ENCODE peak calls at places on chromosomes 11 and 22, in six cellular contexts. K is AG04450, Z is upper lobe of left lung, U is body of pancreas, G is neuronal stem cell, O is neural progenitor cell. D is an unnamed sample.
A peak's percentile ranks its signal among the peaks of the same experiment; 100 is the strongest.

GRCh38 chr11:132103006-132103405 is 732.6 kb downstream of the NTM start:
- DNase-seq in Z (no peak), O (no peak), U (no peak), K (no peak), G (no peak), D (no peak)

GRCh38 chr22:46088541-46089311 is 61.6 kb upstream of the PPARA start:
- DNase-seq in U (peak; percentile 73), O (no peak), K (no peak), G (no peak), Z (peak; percentile 62), D (no peak)

GRCh38 chr22:46084943-46085830 is 65.1 kb upstream of the PPARA start:
- DNase-seq in Z (peak; percentile 90), O (no peak), U (peak; percentile 92), G (no peak), K (no peak), D (no peak)

GRCh38 chr11:100625041-100625440 is 62.0 kb upstream of the ARHGAP42 start:
- DNase-seq in O (no peak), Z (no peak), K (no peak), G (no peak), U (no peak), D (peak; percentile 12)

GRCh38 chr11:112625816-112626215 is 335.4 kb upstream of the NCAM1 start:
- DNase-seq in O (peak; percentile 56), U (no peak), G (no peak), K (no peak), Z (no peak), D (peak; percentile 44)

GRCh38 chr22:25183959-25184619 is 15.6 kb upstream of the CRYBB3 start:
- DNase-seq in Z (no peak), G (no peak), O (no peak), K (no peak), U (no peak), D (no peak)

GRCh38 chr11:109511598-109511997 is 89.6 kb downstream of the C11orf87 start:
- DNase-seq in U (no peak), Z (no peak), G (no peak), K (no peak), O (no peak), D (peak; percentile 34)

GRCh38 chr11:3834349-3835099 is 6.2 kb downstream of the RHOG start:
- DNase-seq in U (peak; percentile 62), Z (no peak), G (no peak), O (no peak), K (no peak), D (no peak)

GRCh38 chr11:47688101-47688500 is 27.1 kb downstream of the AGBL2 start:
- DNase-seq in G (no peak), K (no peak), Z (no peak), U (no peak), O (no peak), D (no peak)

GRCh38 chr22:11613898-11614755 is 3913.9 kb upstream of the OR11H1 start:
- DNase-seq in G (no peak), O (no peak), U (no peak), K (no peak), Z (no peak), D (no peak)

GRCh38 chr11:33931032-33931431 is 39.2 kb upstream of the LMO2 start:
- DNase-seq in O (no peak), G (no peak), Z (no peak), U (no peak), K (no peak), D (no peak)

GRCh38 chr11:44171518-44171917 is 76.0 kb downstream of the EXT2 start:
- DNase-seq in G (no peak), Z (no peak), O (no peak), U (no peak), K (no peak), D (no peak)

GRCh38 chr11:111310088-111310487 is 11.7 kb downstream of the POU2AF3 start:
- DNase-seq in U (no peak), O (no peak), Z (no peak), G (no peak), K (no peak), D (peak; percentile 20)

GRCh38 chr11:100581318-100581717 is 105.8 kb upstream of the ARHGAP42 start:
- DNase-seq in O (no peak), Z (no peak), G (no peak), K (no peak), U (peak; percentile 22), D (no peak)

GRCh38 chr22:42116848-42117424 is 13.7 kb downstream of the CYP2D6 start:
- DNase-seq in K (no peak), G (no peak), U (no peak), O (peak; percentile 32), Z (no peak), D (no peak)

GRCh38 chr11:90555477-90555876 is 332.6 kb upstream of the CHORDC1 start:
- DNase-seq in G (no peak), O (no peak), K (no peak), U (no peak), Z (no peak), D (no peak)

GRCh38 chr11:70144262-70144661 is 58.8 kb upstream of the FADD start:
- DNase-seq in O (no peak), Z (no peak), K (no peak), U (no peak), G (no peak), D (no peak)

GRCh38 chr22:22709719-22710445 is 65.5 kb downstream of the GGTLC2 start:
- DNase-seq in G (no peak), Z (no peak), K (no peak), O (peak; percentile 67), U (no peak), D (no peak)

GRCh38 chr11:75815345-75815983 is 454 bp downstream of the UVRAG start:
- DNase-seq in G (no peak), U (peak; percentile 54), Z (no peak), K (no peak), O (no peak), D (no peak)

GRCh38 chr22:48905206-48905975 is 922.3 kb downstream of the BRD1 start:
- DNase-seq in Z (no peak), K (no peak), O (no peak), G (no peak), U (no peak), D (no peak)

GRCh38 chr11:98564881-98565280 is 455.9 kb upstream of the CNTN5 start:
- DNase-seq in O (no peak), G (peak; percentile 4), Z (no peak), K (no peak), U (no peak), D (no peak)

GRCh38 chr22:32079110-32080089 is 36.3 kb downstream of the SLC5A1 start:
- DNase-seq in G (no peak), K (peak; percentile 36), O (no peak), Z (no peak), U (peak; percentile 28), D (peak; percentile 49)

GRCh38 chr11:82980947-82981346 is 79.4 kb downstream of the DDIAS start:
- DNase-seq in Z (no peak), K (no peak), G (no peak), U (no peak), O (no peak), D (no peak)

GRCh38 chr11:121575250-121575962 is 122.6 kb upstream of the SORL1-AS1 start:
- DNase-seq in G (no peak), O (no peak), U (peak; percentile 80), K (peak; percentile 29), Z (peak; percentile 60), D (no peak)

DNA sequence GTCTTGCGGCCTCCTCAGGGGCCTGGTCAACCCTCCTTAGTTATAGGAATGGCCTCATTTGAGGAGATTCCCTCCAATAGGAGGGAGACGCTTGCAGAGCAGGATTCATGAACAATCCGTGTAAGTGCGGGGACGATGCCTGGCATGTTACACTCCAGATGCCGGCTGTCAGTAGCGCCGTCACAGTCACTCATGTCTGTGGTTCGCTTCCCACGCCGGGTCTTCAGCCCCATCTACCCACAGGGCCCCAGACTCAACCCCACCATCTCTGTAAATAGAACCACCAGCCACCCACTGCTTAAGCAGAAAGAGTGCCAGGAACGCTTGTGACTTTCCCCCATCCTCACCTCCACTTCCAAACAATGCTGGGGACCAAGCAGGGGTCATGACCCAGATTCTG is 38.7 kb upstream of the TOLLIP start:
- DNase-seq in K (no peak), G (no peak), O (no peak), U (no peak), Z (no peak), D (no peak)
- H3K27ac ChIP-seq in K (no peak overlapping the region), G (no peak overlapping the region), O (no peak overlapping the region), U (no peak overlapping the region), Z (no peak overlapping the region), D (no peak overlapping the region)

DNA sequence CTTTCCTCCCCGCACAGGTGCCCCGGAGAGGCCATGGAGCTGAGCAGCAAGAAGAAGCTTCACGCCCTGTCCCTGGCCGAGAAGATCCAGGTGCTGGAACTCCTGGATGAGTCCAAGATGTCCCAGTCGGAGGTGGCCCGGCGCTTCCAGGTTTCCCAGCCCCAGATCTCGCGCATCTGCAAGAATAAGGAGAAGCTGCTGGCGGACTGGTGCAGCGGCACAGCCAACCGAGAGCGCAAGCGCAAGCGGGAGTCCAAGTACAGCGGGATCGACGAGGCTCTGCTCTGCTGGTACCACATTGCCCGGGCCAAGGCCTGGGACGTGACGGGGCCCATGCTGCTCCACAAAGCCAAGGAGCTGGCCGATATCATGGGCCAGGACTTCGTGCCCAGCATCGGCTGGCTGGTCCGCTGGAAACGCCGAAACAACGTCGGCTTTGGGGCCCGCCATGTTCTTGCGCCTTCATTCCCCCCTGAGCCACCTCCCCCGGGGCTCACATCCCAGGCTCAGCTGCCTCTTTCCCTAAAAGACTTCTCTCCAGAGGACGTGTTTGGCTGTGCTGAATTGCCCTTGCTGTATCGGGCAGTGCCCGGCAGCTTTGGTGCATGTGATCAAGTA is 1.3 kb downstream of the TIGD3 start:
- DNase-seq in G (no peak), Z (no peak), K (no peak), O (peak; percentile 56), U (peak; percentile 32), D (no peak)
- H3K27ac ChIP-seq in G (no peak overlapping the region), Z (no peak overlapping the region), K (no peak overlapping the region), O (no peak overlapping the region), U (no peak overlapping the region), D (no peak overlapping the region)

DNA sequence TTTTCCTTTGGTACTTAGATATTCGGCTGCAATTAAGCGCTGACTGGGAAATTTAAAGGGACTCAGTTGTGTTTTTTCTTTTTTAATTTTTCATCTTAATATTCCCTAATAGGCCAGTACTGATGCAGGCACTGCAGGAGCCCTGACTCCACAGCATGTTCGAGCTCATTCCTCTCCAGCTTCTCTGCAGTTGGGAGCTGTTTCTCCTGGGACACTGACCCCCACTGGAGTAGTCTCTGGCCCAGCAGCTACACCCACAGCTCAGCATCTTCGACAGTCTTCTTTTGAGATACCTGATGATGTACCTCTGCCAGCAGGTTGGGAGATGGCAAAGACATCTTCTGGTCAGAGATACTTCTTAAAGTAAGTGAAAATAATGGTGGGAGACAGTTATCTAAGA is 3.8 kb downstream of the YAP1 start:
- DNase-seq in O (no peak), G (no peak), Z (no peak), K (no peak), U (no peak), D (no peak)
- H3K27ac ChIP-seq in O (no peak overlapping the region), G (no peak overlapping the region), Z (peak overlapping the region; percentile 44), K (no peak overlapping the region), U (no peak overlapping the region), D (peak overlapping the region; percentile 67)

GRCh38 chr11:72920001-72920400 is 105.8 kb downstream of the ATG16L2 start:
- DNase-seq in Z (no peak), O (no peak), K (no peak), G (no peak), U (no peak), D (no peak)

GRCh38 chr11:72918825-72919224 is 104.6 kb downstream of the ATG16L2 start:
- DNase-seq in K (no peak), U (no peak), G (no peak), O (no peak), Z (no peak), D (no peak)

GRCh38 chr11:72925656-72926055 is 111.4 kb downstream of the ATG16L2 start:
- DNase-seq in Z (peak; percentile 48), K (no peak), U (no peak), O (no peak), G (no peak), D (no peak)

GRCh38 chr11:72924568-72925190 is 110.5 kb downstream of the ATG16L2 start:
- DNase-seq in K (no peak), U (peak; percentile 10), G (no peak), O (no peak), Z (no peak), D (no peak)

GRCh38 chr11:72921028-72921716 is 107.0 kb downstream of the ATG16L2 start:
- DNase-seq in U (no peak), K (no peak), G (no peak), O (no peak), Z (no peak), D (no peak)
- H3K27ac ChIP-seq in U (no peak overlapping the region), K (no peak overlapping the region), G (no peak overlapping the region), O (peak overlapping the region; percentile 12), Z (no peak overlapping the region), D (no peak overlapping the region)

D was measured in epithelial cell of prostate.